ENCODE peak calls at places on chromosomes 1 and 21, in five cellular contexts. J, Z, P, B and O are unnamed samples.
A peak's percentile ranks its signal among the peaks of the same experiment; 100 is the strongest.

GRCh38 chr1:227317541-227318002 is 720 bp downstream of the CDC42BPA start:
- DNase-seq in J (peak; percentile 73), Z (no peak), P (peak; percentile 23), B (no peak), O (peak; percentile 80)

GRCh38 chr1:236394905-236395779 is 1.1 kb downstream of the EDARADD start:
- DNase-seq in J (no peak), Z (peak; percentile 29), P (no peak), B (peak; percentile 24), O (peak; percentile 62)

GRCh38 chr1:228321895-228322294 is 84.7 kb downstream of the TRIM11 start:
- DNase-seq in J (no peak), Z (no peak), P (no peak), B (no peak), O (no peak)

GRCh38 chr1:234869182-234870019 is 259.2 kb downstream of the TOMM20 start:
- DNase-seq in J (no peak), Z (no peak), P (no peak), B (no peak), O (no peak)

GRCh38 chr1:245765241-245766000 is 610.6 kb downstream of the KIF26B start:
- DNase-seq in J (no peak), Z (no peak), P (peak; percentile 34), B (no peak), O (no peak)

GRCh38 chr1:202247837-202248795 is 54.5 kb downstream of the LGR6 start:
- DNase-seq in J (peak; percentile 9), Z (no peak), P (no peak), B (no peak), O (no peak)

GRCh38 chr1:179143332-179143731 is 61.5 kb downstream of the TOR3A start:
- DNase-seq in J (no peak), Z (no peak), P (peak; percentile 90), B (no peak), O (peak; percentile 50)

GRCh38 chr1:84387480-84388163 is 10.7 kb upstream of the DNASE2B start:
- DNase-seq in J (no peak), Z (no peak), P (no peak), B (no peak), O (peak; percentile 55)

GRCh38 chr1:997728-998050 is 2.2 kb downstream of the HES4 start:
- DNase-seq in J (no peak), Z (no peak), P (no peak), B (no peak), O (no peak)

GRCh38 chr1:112937495-112937894 is 18.5 kb downstream of the SLC16A1 start:
- DNase-seq in J (no peak), Z (no peak), P (no peak), B (no peak), O (peak; percentile 55)

GRCh38 chr1:53127546-53127945 is 14.9 kb downstream of the SLC1A7 start:
- DNase-seq in J (no peak), Z (no peak), P (no peak), B (no peak), O (no peak)

GRCh38 chr1:20078166-20078565 is 8.2 kb downstream of the PLA2G5 start:
- DNase-seq in J (no peak), Z (no peak), P (no peak), B (no peak), O (no peak)

GRCh38 chr1:201447911-201448871 is 20.8 kb downstream of the PHLDA3 start:
- DNase-seq in J (peak; percentile 82), Z (peak; percentile 51), P (no peak), B (no peak), O (peak; percentile 76)

GRCh38 chr1:65309317-65310077 is at the start of gene DNAJC6:
- DNase-seq in J (peak; percentile 75), Z (peak; percentile 48), P (peak; percentile 9), B (no peak), O (peak; percentile 84)

GRCh38 chr1:190759807-190760206 is 282.1 kb upstream of the BRINP3 start:
- DNase-seq in J (no peak), Z (no peak), P (no peak), B (no peak), O (peak; percentile 89)

GRCh38 chr1:31981976-31982375 is 31.7 kb upstream of the KHDRBS1 start:
- DNase-seq in J (no peak), Z (no peak), P (no peak), B (no peak), O (no peak)

GRCh38 chr1:146036990-146037646 is 15.6 kb upstream of the HJV start:
- DNase-seq in J (peak; percentile 72), Z (peak; percentile 80), P (no peak), B (no peak), O (peak; percentile 98)

GRCh38 chr1:154760469-154760933 is 109.6 kb downstream of the KCNN3 start:
- DNase-seq in J (no peak), Z (peak; percentile 90), P (no peak), B (peak; percentile 64), O (no peak)

GRCh38 chr1:116951175-116951935 is 41.6 kb downstream of the PTGFRN start:
- DNase-seq in J (no peak), Z (no peak), P (peak; percentile 18), B (no peak), O (no peak)

GRCh38 chr21:38486221-38486620 is 12.1 kb downstream of the ERG start:
- DNase-seq in J (no peak), Z (no peak), P (no peak), B (no peak), O (no peak)

GRCh38 chr1:9466780-9467755 is 72.2 kb upstream of the SLC25A33 start:
- DNase-seq in J (no peak), Z (no peak), P (peak; percentile 44), B (no peak), O (no peak)

GRCh38 chr1:211928993-211929637 is 98.6 kb upstream of the LPGAT1 start:
- DNase-seq in J (no peak), Z (no peak), P (no peak), B (no peak), O (peak; percentile 58)

GRCh38 chr1:213292653-213293052 is 241.6 kb downstream of the RPS6KC1 start:
- DNase-seq in J (no peak), Z (no peak), P (no peak), B (no peak), O (no peak)